ENCODE peak calls at places on chromosomes 16 and 17, in six cellular contexts. W is heart right ventricle; O is left ventricle myocardium inferior; N is CD4-positive, CD25-positive, alpha-beta regulatory T cell; U is small intestine; Q is A549. H is an unnamed sample. For H3K4me1, the result is how much of the 10 kb centered on the place peaks cover.

GRCh38 chr17:50115744-50116143 is 14.2 kb downstream of the SAMD14 start:
- DNase-seq in O (no peak), W (no peak), N (no peak), Q (no peak), U (no peak), H (no peak)

GRCh38 chr16:49632111-49632797 is 223.7 kb downstream of the ZNF423 start:
- DNase-seq in Q (no peak), N (no peak), O (no peak), U (no peak), W (no peak), H (no peak)

GRCh38 chr16:19578378-19578851 is 22.9 kb downstream of the VPS35L start:
- DNase-seq in O (no peak), N (no peak), W (no peak), U (no peak), Q (no peak), H (no peak)

GRCh38 chr16:4321286-4322120 is 5.6 kb downstream of the GLIS2 start:
- DNase-seq in O (no peak), W (no peak), U (no peak), Q (no peak), N (no peak), H (peak)

GRCh38 chr17:41434313-41434895 is 6.4 kb downstream of the KRT38 start:
- DNase-seq in N (no peak), Q (no peak), W (no peak), U (peak), O (no peak), H (no peak)

GRCh38 chr16:72645526-72645925 is 402.4 kb downstream of the ZFHX3 start:
- DNase-seq in N (no peak), Q (no peak), U (no peak), O (no peak), W (no peak), H (no peak)

GRCh38 chr16:11011326-11011725 is 67.0 kb downstream of the CLEC16A start:
- DNase-seq in O (no peak), Q (no peak), U (no peak), N (no peak), W (no peak), H (no peak)

GRCh38 chr16:27326738-27327585 is 13.2 kb downstream of the IL4R start:
- DNase-seq in W (peak), U (peak), Q (peak), O (peak), N (peak), H (peak)

GRCh38 chr16:59047114-59047513 is 313.0 kb upstream of the GOT2 start:
- DNase-seq in U (no peak), O (no peak), W (no peak), Q (peak), N (no peak), H (no peak)

GRCh38 chr17:58007781-58008706 is 998 bp upstream of the SRSF1 start:
- DNase-seq in U (no peak), W (no peak), Q (no peak), N (no peak), O (no peak), H (no peak)

GRCh38 chr16:78666318-78666717 is 566.9 kb downstream of the WWOX start:
- DNase-seq in N (no peak), O (no peak), Q (no peak), U (no peak), W (no peak), H (no peak)

DNA sequence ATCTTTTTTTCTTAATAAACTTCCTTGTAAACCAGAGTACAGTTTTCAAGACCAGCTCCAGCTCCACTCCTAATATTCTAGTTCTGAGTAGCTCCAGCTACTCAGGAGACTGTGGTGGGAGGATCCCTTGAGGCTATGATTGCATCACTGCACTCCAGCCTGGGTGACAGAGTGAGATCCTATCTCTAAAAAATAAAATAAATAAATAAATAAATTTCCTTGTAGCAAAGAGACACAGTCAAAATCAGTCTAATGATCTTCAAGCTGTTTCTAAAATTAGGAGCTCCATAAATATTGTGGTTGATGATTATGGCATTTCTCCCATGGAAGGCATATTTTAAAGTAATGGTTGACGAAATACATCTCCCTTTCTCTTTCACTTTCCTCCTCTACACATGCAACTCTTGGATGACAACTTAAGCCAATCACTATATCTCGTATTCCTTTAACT is 42.3 kb upstream of the TAOK1 start:
- DNase-seq in U (no peak), O (no peak), W (no peak), Q (no peak), N (no peak), H (no peak)
- H3K4me3 ChIP-seq in U (no peak), O (no peak), W (no peak), Q (no peak), N (no peak), H (no peak)

GRCh38 chr17:46180895-46181279 is 12.3 kb downstream of the KANSL1 start:
- DNase-seq in Q (no peak), O (no peak), N (no peak), W (no peak), U (no peak), H (no peak)
- H3K4me1 ChIP-seq in Q (half or more), O (half or more), N (half or more), W (half or more), U (under half), H (under half)

GRCh38 chr17:19363460-19364035 is 1.0 kb upstream of the B9D1 start:
- DNase-seq in U (no peak), Q (no peak), O (no peak), W (no peak), N (no peak), H (peak)
- H3K4me3 ChIP-seq in U (no peak), Q (no peak), O (no peak), W (no peak), N (no peak), H (no peak)

GRCh38 chr17:48835971-48836370 is 5.1 kb downstream of the CALCOCO2 start:
- DNase-seq in N (peak), U (no peak), O (no peak), W (no peak), Q (no peak), H (no peak)
- H3K4me1 ChIP-seq in N (half or more), U (under half), O (half or more), W (half or more), Q (under half), H (under half)

H was measured in tibial artery.